ENCODE peak calls at places on chromosomes 12 and 14, in seven cellular contexts. O is CD8-positive, alpha-beta memory T cell; I is cardiac fibroblast; L is aorta; J is CD4-positive, CD25-positive, alpha-beta regulatory T cell; W is left lung; Y is IMR-90. E is an unnamed sample.
A peak's percentile ranks its signal among the peaks of the same experiment; 100 is the strongest.

GRCh38 chr12:64825143-64826011 is 930 bp downstream of the TBC1D30 start:
- DNase-seq in W (no peak), Y (no peak), O (no peak), I (no peak), L (no peak), J (no peak), E (no peak)

GRCh38 chr12:120658286-120659150 is 18.1 kb downstream of the CABP1 start:
- DNase-seq in J (no peak), L (no peak), Y (no peak), W (no peak), I (no peak), O (no peak), E (no peak)

GRCh38 chr14:72663956-72664650 is 229.8 kb downstream of the DPF3 start:
- DNase-seq in J (no peak), I (peak; percentile 33), Y (no peak), O (no peak), W (no peak), L (no peak), E (no peak)

GRCh38 chr12:121729021-121729420 is 16.5 kb downstream of the TMEM120B start:
- DNase-seq in J (no peak), Y (no peak), L (no peak), O (no peak), W (no peak), I (no peak), E (no peak)

GRCh38 chr14:70987042-70987441 is 79.8 kb downstream of the PCNX1 start:
- DNase-seq in W (no peak), L (no peak), I (peak; percentile 54), J (no peak), O (no peak), Y (peak; percentile 4), E (no peak)

GRCh38 chr14:30114051-30114450 is 186.4 kb upstream of the PRKD1 start:
- DNase-seq in Y (peak; percentile 14), J (no peak), I (peak; percentile 7), L (no peak), W (no peak), O (no peak), E (no peak)

GRCh38 chr12:107092669-107093546 is 441 bp downstream of the CRY1 start:
- DNase-seq in O (peak; percentile 72), L (no peak), J (peak; percentile 63), I (no peak), Y (no peak), W (peak; percentile 63), E (peak; percentile 57)

GRCh38 chr14:67618617-67619063 is 1.1 kb upstream of the ARG2 start:
- DNase-seq in J (peak; percentile 74), L (no peak), I (peak; percentile 92), Y (peak; percentile 79), O (peak; percentile 62), W (no peak), E (no peak)

GRCh38 chr12:5328669-5329068 is 103.2 kb upstream of the NTF3 start:
- DNase-seq in Y (no peak), I (no peak), J (no peak), W (no peak), L (no peak), O (no peak), E (no peak)